ENCODE peak calls at places on chromosomes 3 and 15, in six cellular contexts. One of them, this sample, is unnamed.
A peak's percentile ranks its signal among the peaks of the same experiment; 100 is the strongest.

GRCh38 chr15:66802087-66803001 is 100.3 kb downstream of the SMAD6 start:
- ATAC-seq in naive thymus-derived CD4-positive, alpha-beta T cell: no peak
- ATAC-seq in aorta: peak; percentile 37
- ATAC-seq in A549: peak; percentile 35
- ATAC-seq in pancreas: peak; percentile 4
- ATAC-seq in CD8-positive, alpha-beta T cell: no peak
- ATAC-seq in this sample: no peak

GRCh38 chr3:142940472-142940871 is 23.0 kb downstream of the PAQR9 start:
- ATAC-seq in CD8-positive, alpha-beta T cell: no peak
- ATAC-seq in pancreas: no peak
- ATAC-seq in naive thymus-derived CD4-positive, alpha-beta T cell: no peak
- ATAC-seq in aorta: no peak
- ATAC-seq in A549: no peak
- ATAC-seq in this sample: peak; percentile 53

GRCh38 chr15:93232840-93233239 is 143.8 kb upstream of the RGMA start:
- ATAC-seq in aorta: no peak
- ATAC-seq in pancreas: no peak
- ATAC-seq in A549: no peak
- ATAC-seq in CD8-positive, alpha-beta T cell: no peak
- ATAC-seq in naive thymus-derived CD4-positive, alpha-beta T cell: no peak
- ATAC-seq in this sample: no peak

GRCh38 chr3:15081960-15082664 is 16.8 kb downstream of the RBSN start:
- ATAC-seq in naive thymus-derived CD4-positive, alpha-beta T cell: peak; percentile 29
- ATAC-seq in pancreas: no peak
- ATAC-seq in aorta: no peak
- ATAC-seq in A549: peak; percentile 58
- ATAC-seq in CD8-positive, alpha-beta T cell: no peak
- ATAC-seq in this sample: no peak

GRCh38 chr15:43143203-43143941 is 10.0 kb downstream of the TMEM62 start:
- ATAC-seq in A549: no peak
- ATAC-seq in naive thymus-derived CD4-positive, alpha-beta T cell: no peak
- ATAC-seq in pancreas: no peak
- ATAC-seq in CD8-positive, alpha-beta T cell: no peak
- ATAC-seq in aorta: no peak
- ATAC-seq in this sample: peak; percentile 52

GRCh38 chr3:128807186-128807830 is 72.1 kb upstream of the ACAD9 start:
- ATAC-seq in A549: no peak
- ATAC-seq in pancreas: no peak
- ATAC-seq in CD8-positive, alpha-beta T cell: no peak
- ATAC-seq in naive thymus-derived CD4-positive, alpha-beta T cell: no peak
- ATAC-seq in aorta: no peak
- ATAC-seq in this sample: no peak

GRCh38 chr3:25454411-25454927 is 26.4 kb downstream of the RARB start:
- ATAC-seq in CD8-positive, alpha-beta T cell: no peak
- ATAC-seq in naive thymus-derived CD4-positive, alpha-beta T cell: no peak
- ATAC-seq in aorta: no peak
- ATAC-seq in A549: no peak
- ATAC-seq in pancreas: peak; percentile 16
- ATAC-seq in this sample: no peak

GRCh38 chr3:35224571-35225280 is 414.6 kb upstream of the ARPP21 start:
- ATAC-seq in pancreas: no peak
- ATAC-seq in CD8-positive, alpha-beta T cell: no peak
- ATAC-seq in aorta: no peak
- ATAC-seq in naive thymus-derived CD4-positive, alpha-beta T cell: no peak
- ATAC-seq in A549: no peak
- ATAC-seq in this sample: no peak

GRCh38 chr3:8421267-8421666 is 80.4 kb upstream of the LMCD1 start:
- ATAC-seq in pancreas: no peak
- ATAC-seq in naive thymus-derived CD4-positive, alpha-beta T cell: no peak
- ATAC-seq in A549: peak; percentile 53
- ATAC-seq in CD8-positive, alpha-beta T cell: no peak
- ATAC-seq in aorta: no peak
- ATAC-seq in this sample: peak; percentile 23

GRCh38 chr3:43038010-43038409 is 58.9 kb downstream of the GASK1A start:
- ATAC-seq in CD8-positive, alpha-beta T cell: no peak
- ATAC-seq in A549: no peak
- ATAC-seq in naive thymus-derived CD4-positive, alpha-beta T cell: no peak
- ATAC-seq in pancreas: no peak
- ATAC-seq in aorta: no peak
- ATAC-seq in this sample: peak; percentile 88

GRCh38 chr15:68994149-68994548 is 20.3 kb upstream of the NOX5 start:
- ATAC-seq in A549: no peak
- ATAC-seq in CD8-positive, alpha-beta T cell: no peak
- ATAC-seq in naive thymus-derived CD4-positive, alpha-beta T cell: no peak
- ATAC-seq in pancreas: no peak
- ATAC-seq in aorta: no peak
- ATAC-seq in this sample: no peak

GRCh38 chr3:154850921-154851320 is 229.2 kb upstream of the MME start:
- ATAC-seq in naive thymus-derived CD4-positive, alpha-beta T cell: no peak
- ATAC-seq in A549: no peak
- ATAC-seq in aorta: no peak
- ATAC-seq in CD8-positive, alpha-beta T cell: no peak
- ATAC-seq in pancreas: no peak
- ATAC-seq in this sample: no peak

GRCh38 chr15:58518626-58519025 is 86.8 kb downstream of the LIPC start:
- ATAC-seq in pancreas: no peak
- ATAC-seq in A549: no peak
- ATAC-seq in CD8-positive, alpha-beta T cell: peak; percentile 46
- ATAC-seq in aorta: no peak
- ATAC-seq in naive thymus-derived CD4-positive, alpha-beta T cell: peak; percentile 54
- ATAC-seq in this sample: no peak

GRCh38 chr3:22704571-22705354 is 498.4 kb upstream of the UBE2E2 start:
- ATAC-seq in A549: no peak
- ATAC-seq in naive thymus-derived CD4-positive, alpha-beta T cell: no peak
- ATAC-seq in aorta: no peak
- ATAC-seq in CD8-positive, alpha-beta T cell: no peak
- ATAC-seq in pancreas: no peak
- ATAC-seq in this sample: no peak

GRCh38 chr15:52438047-52438446 is 90.6 kb downstream of the MYO5A start:
- ATAC-seq in pancreas: no peak
- ATAC-seq in naive thymus-derived CD4-positive, alpha-beta T cell: peak; percentile 64
- ATAC-seq in CD8-positive, alpha-beta T cell: no peak
- ATAC-seq in A549: no peak
- ATAC-seq in aorta: no peak
- ATAC-seq in this sample: no peak

GRCh38 chr15:77582763-77583162 is 49.9 kb downstream of the LINGO1 start:
- ATAC-seq in naive thymus-derived CD4-positive, alpha-beta T cell: no peak
- ATAC-seq in CD8-positive, alpha-beta T cell: no peak
- ATAC-seq in pancreas: no peak
- ATAC-seq in aorta: no peak
- ATAC-seq in A549: no peak
- ATAC-seq in this sample: no peak

GRCh38 chr15:75030023-75030413 is 6.6 kb downstream of the PPCDC start:
- ATAC-seq in A549: no peak
- ATAC-seq in aorta: peak; percentile 69
- ATAC-seq in CD8-positive, alpha-beta T cell: no peak
- ATAC-seq in pancreas: no peak
- ATAC-seq in naive thymus-derived CD4-positive, alpha-beta T cell: no peak
- ATAC-seq in this sample: no peak

GRCh38 chr3:71252466-71252865 is 331.1 kb downstream of the FOXP1 start:
- ATAC-seq in naive thymus-derived CD4-positive, alpha-beta T cell: peak; percentile 20
- ATAC-seq in pancreas: peak; percentile 78
- ATAC-seq in aorta: no peak
- ATAC-seq in A549: no peak
- ATAC-seq in CD8-positive, alpha-beta T cell: peak; percentile 77
- ATAC-seq in this sample: no peak

GRCh38 chr15:90004671-90005070 is 3.5 kb downstream of the ZNF710 start:
- ATAC-seq in aorta: no peak
- ATAC-seq in pancreas: no peak
- ATAC-seq in naive thymus-derived CD4-positive, alpha-beta T cell: peak; percentile 53
- ATAC-seq in A549: peak; percentile 54
- ATAC-seq in CD8-positive, alpha-beta T cell: no peak
- ATAC-seq in this sample: peak; percentile 71

GRCh38 chr3:120706950-120707349 is 24.9 kb upstream of the HGD start:
- ATAC-seq in CD8-positive, alpha-beta T cell: no peak
- ATAC-seq in pancreas: no peak
- ATAC-seq in A549: no peak
- ATAC-seq in aorta: no peak
- ATAC-seq in naive thymus-derived CD4-positive, alpha-beta T cell: no peak
- ATAC-seq in this sample: no peak